ENCODE peak calls at places on chromosomes 3 and 15, in four cellular contexts. U is mesendoderm, H is H1, V is trophoblast cell. R is an unnamed sample.

GRCh38 chr3:133872781-133873180 is 22.9 kb downstream of the RAB6B start:
- DNase-seq in H (no peak), V (no peak), U (no peak), R (peak; percentile 43)

GRCh38 chr3:65039754-65040210 is 352.0 kb upstream of the ADAMTS9 start:
- DNase-seq in U (peak; percentile 72), H (no peak), V (no peak), R (no peak)

GRCh38 chr15:50181983-50182232 is at the start of gene SLC27A2:
- DNase-seq in H (no peak), V (no peak), U (peak; percentile 56), R (peak; percentile 80)

GRCh38 chr15:76065267-76065666 is 5.5 kb downstream of the TMEM266 start:
- DNase-seq in V (no peak), H (no peak), U (no peak), R (no peak)

GRCh38 chr3:13215940-13216546 is 142.8 kb upstream of the IQSEC1 start:
- DNase-seq in V (peak; percentile 93), H (no peak), U (no peak), R (no peak)

GRCh38 chr15:32053717-32054116 is 23.4 kb downstream of the CHRNA7 start:
- DNase-seq in H (no peak), V (no peak), U (no peak), R (no peak)

GRCh38 chr3:97359958-97360357 is 404.6 kb upstream of the ARL6 start:
- DNase-seq in V (no peak), U (no peak), H (no peak), R (no peak)

GRCh38 chr3:70281663-70282062 is 30.8 kb downstream of the MDFIC2 start:
- DNase-seq in V (no peak), U (no peak), H (no peak), R (no peak)

GRCh38 chr15:74573987-74574386 is 33.0 kb downstream of the ARID3B start:
- DNase-seq in H (no peak), U (no peak), V (no peak), R (no peak)

GRCh38 chr3:66542153-66542552 is 41.3 kb upstream of the LRIG1 start:
- DNase-seq in H (no peak), U (no peak), V (no peak), R (no peak)

GRCh38 chr3:12351145-12351544 is 62.3 kb downstream of the PPARG start:
- DNase-seq in U (no peak), V (no peak), H (no peak), R (no peak)

GRCh38 chr3:124352143-124352528 is 360.2 kb upstream of the ROPN1 start:
- DNase-seq in U (no peak), H (no peak), V (no peak), R (no peak)

GRCh38 chr3:72797773-72798543 is 50.3 kb downstream of the SHQ1 start:
- DNase-seq in U (peak; percentile 59), H (no peak), V (peak; percentile 1), R (no peak)

GRCh38 chr3:13535905-13536304 is 13.0 kb upstream of the FBLN2 start:
- DNase-seq in V (no peak), H (no peak), U (no peak), R (no peak)

GRCh38 chr3:144265527-144266100 is 294.0 kb downstream of the DIPK2A start:
- DNase-seq in H (no peak), V (no peak), U (no peak), R (no peak)

GRCh38 chr15:100350434-100351226 is 8.9 kb upstream of the ADAMTS17 start:
- DNase-seq in H (no peak), V (no peak), U (no peak), R (no peak)
- H3K4me2 ChIP-seq in H (peak overlapping the region; percentile 66), V (no peak overlapping the region), U (no peak overlapping the region), R (peak overlapping the region; percentile 39)

GRCh38 chr15:71295242-71296031 is 180.2 kb downstream of the THSD4 start:
- DNase-seq in V (peak; percentile 88), U (peak; percentile 30), H (peak; percentile 7), R (no peak)
- H4K8ac ChIP-seq in V (no peak overlapping the region), U (no peak overlapping the region), H (no peak overlapping the region), R (no peak overlapping the region)

GRCh38 chr15:63805993-63806980 is 27.5 kb downstream of the HERC1 start:
- DNase-seq in H (no peak), U (no peak), V (no peak), R (no peak)
- H3K4me2 ChIP-seq in H (no peak overlapping the region), U (no peak overlapping the region), V (no peak overlapping the region), R (no peak overlapping the region)

DNA sequence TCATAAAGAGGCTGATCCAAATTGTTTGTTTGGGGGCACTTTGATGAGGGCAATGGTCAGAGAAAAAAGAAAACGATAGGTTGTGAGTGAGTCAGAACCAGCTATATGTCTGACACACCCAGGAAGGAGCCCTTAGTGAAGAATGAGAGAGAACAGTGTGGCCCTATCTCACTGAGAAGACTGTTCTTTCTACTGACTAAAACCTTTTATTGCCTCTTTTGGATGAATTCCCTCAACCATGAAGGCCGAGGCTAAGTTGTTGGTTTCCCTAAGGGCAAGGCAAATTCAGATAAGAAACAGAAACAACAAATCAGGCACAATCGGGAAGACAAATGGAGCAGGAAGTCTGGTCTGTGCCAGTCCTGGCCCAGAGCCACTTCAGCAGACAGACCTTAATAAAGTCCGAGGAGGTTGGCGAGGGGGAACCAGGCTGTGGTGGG is 82.8 kb downstream of the TGFBR2 start:
- DNase-seq in V (no peak), U (no peak), H (no peak), R (no peak)
- H4K8ac ChIP-seq in V (no peak overlapping the region), U (no peak overlapping the region), H (no peak overlapping the region), R (no peak overlapping the region)

GRCh38 chr3:153338487-153338886 is 176.5 kb downstream of the RAP2B start:
- DNase-seq in H (no peak), U (no peak), V (no peak), R (no peak)
- H3K4me2 ChIP-seq in H (no peak overlapping the region), U (no peak overlapping the region), V (no peak overlapping the region), R (no peak overlapping the region)

DNA sequence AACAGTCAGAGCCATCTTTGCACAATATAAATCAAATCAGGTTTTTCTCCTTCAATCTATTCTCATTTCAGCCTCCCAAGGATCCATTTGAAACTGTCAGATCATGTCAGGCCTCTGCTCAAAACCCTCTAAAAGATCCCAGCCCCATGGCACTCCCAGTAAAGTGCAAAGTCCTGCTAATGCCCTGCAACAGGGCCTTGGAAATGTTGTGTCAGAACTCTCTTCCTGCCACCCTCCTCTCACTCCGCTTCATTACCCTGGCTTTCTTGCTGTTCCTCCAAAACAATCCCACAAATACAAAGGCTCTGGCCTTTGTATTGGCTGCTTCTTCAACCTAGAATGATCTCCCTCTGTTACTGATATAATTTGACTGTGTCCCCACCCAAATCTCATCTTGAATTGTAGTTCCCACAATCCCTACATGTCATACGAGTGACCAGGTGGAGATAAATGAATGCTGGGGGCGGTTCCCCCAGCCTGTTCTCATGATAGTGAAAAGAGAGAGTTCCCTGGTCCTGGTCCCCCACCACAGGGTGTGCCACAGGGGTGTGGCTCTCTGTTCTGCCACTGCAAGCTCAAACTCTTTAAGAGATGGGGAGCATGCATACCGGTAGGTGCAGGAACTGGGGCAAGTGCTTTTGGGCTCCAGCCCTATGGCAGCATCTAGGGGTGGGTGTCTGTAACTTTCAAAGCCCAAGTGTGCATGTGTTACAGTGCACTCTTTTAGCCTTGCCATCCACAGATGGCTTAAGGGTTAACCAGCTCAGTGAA is 22.9 kb upstream of the TRA2B start:
- DNase-seq in U (no peak), V (no peak), H (no peak), R (no peak)
- H4K8ac ChIP-seq in U (no peak overlapping the region), V (no peak overlapping the region), H (no peak overlapping the region), R (no peak overlapping the region)

GRCh38 chr3:30581067-30581585 is 25.3 kb upstream of the TGFBR2 start:
- DNase-seq in H (no peak), V (peak; percentile 88), U (peak; percentile 21), R (no peak)
- H3K4me2 ChIP-seq in H (no peak overlapping the region), V (no peak overlapping the region), U (no peak overlapping the region), R (no peak overlapping the region)

GRCh38 chr3:45168451-45168850 is 22.3 kb upstream of the CDCP1 start:
- DNase-seq in U (no peak), V (no peak), H (no peak), R (no peak)

GRCh38 chr3:45170071-45170470 is 23.9 kb upstream of the CDCP1 start:
- DNase-seq in H (no peak), V (no peak), U (no peak), R (no peak)

GRCh38 chr3:45166283-45166879 is 20.2 kb upstream of the CDCP1 start:
- DNase-seq in H (no peak), V (no peak), U (no peak), R (no peak)

GRCh38 chr3:45165497-45166282 is 19.5 kb upstream of the CDCP1 start:
- DNase-seq in U (no peak), H (no peak), V (no peak), R (no peak)

GRCh38 chr3:45167011-45167911 is 21.1 kb upstream of the CDCP1 start:
- DNase-seq in V (peak; percentile 100), U (peak; percentile 99), H (peak; percentile 88), R (peak; percentile 95)
- H4K8ac ChIP-seq in V (no peak overlapping the region), U (no peak overlapping the region), H (peak overlapping the region; percentile 64), R (no peak overlapping the region)

DNA sequence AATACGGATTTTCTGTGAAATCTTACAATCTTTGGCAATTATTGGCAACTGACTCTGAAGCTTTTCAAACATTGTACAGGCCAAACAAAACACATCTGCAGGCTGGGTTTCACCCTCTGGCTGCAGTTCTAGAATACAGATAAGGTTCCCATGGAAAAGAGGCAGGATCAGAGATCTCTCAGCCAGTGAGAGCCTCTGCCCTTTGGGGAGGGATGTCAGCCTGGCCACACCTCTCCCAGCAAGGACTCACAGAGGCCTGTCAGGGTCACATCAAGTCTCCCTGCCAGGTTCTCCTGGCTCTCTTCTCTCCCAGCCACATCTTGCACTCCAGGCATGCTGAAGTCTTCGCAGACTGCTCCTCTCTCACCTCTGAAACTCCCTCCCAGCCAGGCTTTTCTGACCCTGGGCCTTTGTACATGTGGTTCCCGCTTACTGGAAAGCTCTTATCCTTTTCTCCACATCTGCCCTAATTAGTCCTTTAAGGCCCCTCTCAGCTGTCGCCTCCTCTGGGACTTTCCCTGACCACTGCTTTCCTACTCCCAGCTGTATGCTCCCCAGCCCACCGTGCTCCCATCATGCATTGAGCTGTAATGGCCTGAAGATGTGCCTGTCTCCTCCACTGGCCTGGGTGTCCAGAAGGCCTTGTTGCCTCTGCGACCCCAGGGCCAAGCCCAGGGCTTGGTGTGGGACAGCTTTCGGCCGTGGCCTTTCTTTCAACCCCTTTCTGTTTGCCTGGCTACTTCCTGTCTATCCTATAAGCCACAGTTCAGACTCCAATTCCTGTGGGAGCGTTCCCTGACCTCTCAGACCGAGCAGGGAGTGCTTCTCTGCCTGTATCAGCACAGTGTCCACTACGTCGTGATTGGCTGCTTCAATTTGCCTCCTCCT is 4.3 kb downstream of the RBP1 start:
- DNase-seq in V (no peak), U (peak; percentile 67), H (no peak), R (peak; percentile 43)
- H3K4me2 ChIP-seq in V (no peak overlapping the region), U (no peak overlapping the region), H (no peak overlapping the region), R (no peak overlapping the region)

R was measured in H9.